ENCODE peak calls at places on chromosomes 16 and 17, in four cellular contexts. M is mucosa of gallbladder; Z is stimulated activated naive B cell treated with anti-CD40 and anti-IgM and Interleukin-4, amounts not matched to agents 10 μg/mL and 1 μg/mL and 100 μg/mL, for 72 hours; P is Karpas-422. O is an unnamed sample.

GRCh38 chr16:12344577-12345343 is 368.2 kb downstream of the SNX29 start:
- DNase-seq in M (peak), Z (no peak), P (no peak), O (no peak)

GRCh38 chr16:11390573-11391495 is 45.6 kb downstream of the RMI2 start:
- DNase-seq in M (no peak), Z (no peak), P (no peak), O (no peak)

GRCh38 chr17:82875418-82875856 is 35.6 kb upstream of the ZNF750 start:
- DNase-seq in M (peak), Z (no peak), P (no peak), O (no peak)

GRCh38 chr16:8729779-8730334 is 55.4 kb downstream of the ABAT start:
- DNase-seq in M (no peak), Z (peak), P (no peak), O (no peak)

GRCh38 chr16:68823401-68823800 is 19.9 kb upstream of the TANGO6 start:
- DNase-seq in M (no peak), Z (no peak), P (no peak), O (no peak)

GRCh38 chr17:56929362-56929969 is 15.6 kb upstream of the TRIM25 start:
- DNase-seq in M (no peak), Z (no peak), P (peak), O (no peak)

GRCh38 chr17:81448960-81449359 is 53.7 kb downstream of the BAHCC1 start:
- DNase-seq in M (no peak), Z (no peak), P (no peak), O (no peak)

GRCh38 chr17:60817187-60817586 is 139.5 kb downstream of the BCAS3 start:
- DNase-seq in M (no peak), Z (no peak), P (no peak), O (no peak)

GRCh38 chr16:20265019-20265418 is 62.3 kb downstream of the GP2 start:
- DNase-seq in M (no peak), Z (no peak), P (no peak), O (no peak)

GRCh38 chr16:78331749-78332148 is 232.3 kb downstream of the WWOX start:
- DNase-seq in M (no peak), Z (no peak), P (no peak), O (no peak)

GRCh38 chr17:40582328-40582901 is 17.1 kb upstream of the CCR7 start:
- DNase-seq in M (peak), Z (peak), P (no peak), O (no peak)

GRCh38 chr16:75456971-75457370 is 7.5 kb downstream of the TMEM170A start:
- DNase-seq in M (no peak), Z (no peak), P (no peak), O (no peak)

GRCh38 chr17:19386276-19386863 is 620 bp downstream of the MFAP4 start:
- DNase-seq in M (no peak), Z (no peak), P (no peak), O (no peak)

GRCh38 chr17:11240041-11240801 is 792 bp upstream of the SHISA6 start:
- DNase-seq in M (no peak), Z (no peak), P (no peak), O (peak)

GRCh38 chr17:68428498-68429172 is 28.7 kb downstream of the WIPI1 start:
- DNase-seq in M (no peak), Z (no peak), P (no peak), O (no peak)

GRCh38 chr16:3459401-3460090 is 16.1 kb downstream of the NAA60 start:
- DNase-seq in M (no peak), Z (no peak), P (no peak), O (no peak)

O was measured in colonic mucosa.